ENCODE peak calls at places on chromosomes 1 and 21, in six cellular contexts. One of them, this sample, is unnamed.
A peak's percentile ranks its signal among the peaks of the same experiment; 100 is the strongest.

GRCh38 chr1:170494369-170494768 is 37.6 kb upstream of the GORAB start:
- DNase-seq in K562: no peak
- DNase-seq in A549: no peak
- DNase-seq in GM12878: no peak
- DNase-seq in endothelial cell of umbilical vein: peak; percentile 91
- DNase-seq in HepG2: no peak
- DNase-seq in this sample: peak; percentile 39

GRCh38 chr1:147504801-147505303 is 36.4 kb upstream of the BCL9 start:
- DNase-seq in endothelial cell of umbilical vein: no peak
- DNase-seq in HepG2: no peak
- DNase-seq in GM12878: no peak
- DNase-seq in K562: peak; percentile 35
- DNase-seq in A549: no peak
- DNase-seq in this sample: no peak

GRCh38 chr1:209723761-209724693 is 19.4 kb downstream of the HSD11B1 start:
- DNase-seq in GM12878: no peak
- DNase-seq in endothelial cell of umbilical vein: no peak
- DNase-seq in K562: no peak
- DNase-seq in HepG2: no peak
- DNase-seq in A549: no peak
- DNase-seq in this sample: no peak

GRCh38 chr1:41641941-41642527 is 157.6 kb upstream of the EDN2 start:
- DNase-seq in K562: no peak
- DNase-seq in A549: no peak
- DNase-seq in GM12878: no peak
- DNase-seq in HepG2: no peak
- DNase-seq in endothelial cell of umbilical vein: no peak
- DNase-seq in this sample: no peak

GRCh38 chr1:22444856-22445255 is 6.8 kb upstream of the ZBTB40 start:
- DNase-seq in K562: no peak
- DNase-seq in HepG2: no peak
- DNase-seq in endothelial cell of umbilical vein: no peak
- DNase-seq in GM12878: no peak
- DNase-seq in A549: no peak
- DNase-seq in this sample: no peak

GRCh38 chr1:183163311-183163710 is 22.8 kb upstream of the LAMC2 start:
- DNase-seq in GM12878: no peak
- DNase-seq in K562: no peak
- DNase-seq in endothelial cell of umbilical vein: peak; percentile 58
- DNase-seq in HepG2: no peak
- DNase-seq in A549: peak; percentile 68
- DNase-seq in this sample: no peak

GRCh38 chr1:100760511-100760910 is 41.0 kb downstream of the VCAM1 start:
- DNase-seq in K562: peak; percentile 51
- DNase-seq in A549: no peak
- DNase-seq in endothelial cell of umbilical vein: no peak
- DNase-seq in GM12878: no peak
- DNase-seq in HepG2: no peak
- DNase-seq in this sample: no peak

GRCh38 chr1:78497196-78497595 is 6.4 kb downstream of the PTGFR start:
- DNase-seq in K562: no peak
- DNase-seq in endothelial cell of umbilical vein: peak; percentile 35
- DNase-seq in GM12878: no peak
- DNase-seq in A549: no peak
- DNase-seq in HepG2: no peak
- DNase-seq in this sample: no peak

GRCh38 chr21:45542242-45542666 is at the start of gene SLC19A1:
- DNase-seq in endothelial cell of umbilical vein: peak; percentile 32
- DNase-seq in K562: peak; percentile 89
- DNase-seq in HepG2: no peak
- DNase-seq in A549: peak; percentile 77
- DNase-seq in GM12878: no peak
- DNase-seq in this sample: peak; percentile 77

GRCh38 chr1:6530504-6531160 is 23.7 kb downstream of the NOL9 start:
- DNase-seq in A549: no peak
- DNase-seq in K562: no peak
- DNase-seq in endothelial cell of umbilical vein: no peak
- DNase-seq in HepG2: no peak
- DNase-seq in GM12878: no peak
- DNase-seq in this sample: no peak

GRCh38 chr1:198939286-198939685 is 300.4 kb downstream of the PTPRC start:
- DNase-seq in HepG2: no peak
- DNase-seq in GM12878: no peak
- DNase-seq in endothelial cell of umbilical vein: no peak
- DNase-seq in A549: no peak
- DNase-seq in K562: no peak
- DNase-seq in this sample: no peak

GRCh38 chr1:27940297-27940696 is 5.5 kb downstream of the SMPDL3B start:
- DNase-seq in HepG2: peak; percentile 43
- DNase-seq in K562: peak; percentile 74
- DNase-seq in A549: peak; percentile 22
- DNase-seq in GM12878: no peak
- DNase-seq in endothelial cell of umbilical vein: peak; percentile 44
- DNase-seq in this sample: peak; percentile 78
- TF ChIP-seq MYC in HepG2: no peak
- TF ChIP-seq MYC in K562: no peak
- TF ChIP-seq MYC in A549: no peak
- TF ChIP-seq MYC in GM12878: no peak
- TF ChIP-seq MYC in endothelial cell of umbilical vein: no peak
- TF ChIP-seq MYC in this sample: no peak

GRCh38 chr1:56263908-56264307 is 315.5 kb downstream of the PLPP3 start:
- DNase-seq in A549: no peak
- DNase-seq in endothelial cell of umbilical vein: no peak
- DNase-seq in HepG2: no peak
- DNase-seq in K562: no peak
- DNase-seq in GM12878: no peak
- DNase-seq in this sample: no peak

GRCh38 chr1:56266355-56266754 is 313.0 kb downstream of the PLPP3 start:
- DNase-seq in A549: no peak
- DNase-seq in K562: no peak
- DNase-seq in GM12878: no peak
- DNase-seq in endothelial cell of umbilical vein: peak; percentile 14
- DNase-seq in HepG2: no peak
- DNase-seq in this sample: no peak

GRCh38 chr1:56268519-56268918 is 310.8 kb downstream of the PLPP3 start:
- DNase-seq in endothelial cell of umbilical vein: no peak
- DNase-seq in K562: no peak
- DNase-seq in A549: no peak
- DNase-seq in GM12878: no peak
- DNase-seq in HepG2: no peak
- DNase-seq in this sample: no peak

DNA sequence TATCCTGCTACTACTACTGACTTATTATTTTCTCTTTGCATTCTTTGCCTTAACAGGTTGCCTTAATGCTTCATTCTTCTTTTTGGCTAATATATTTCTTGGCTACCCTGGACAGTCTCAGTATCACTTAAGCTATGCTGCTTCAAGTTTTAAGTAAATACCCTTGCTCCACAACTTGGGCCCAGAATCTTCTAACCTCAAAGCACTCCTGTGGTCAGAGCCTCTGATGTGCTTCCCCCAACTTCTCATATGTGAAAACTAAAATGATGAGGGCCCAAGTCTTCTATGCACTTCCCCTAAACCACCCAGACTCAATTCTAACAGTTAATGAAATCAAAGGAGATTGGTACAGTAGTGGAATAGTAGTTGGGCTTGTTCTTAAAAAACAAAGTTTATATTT is 314.2 kb downstream of the PLPP3 start:
- DNase-seq in HepG2: no peak
- DNase-seq in endothelial cell of umbilical vein: no peak
- DNase-seq in A549: no peak
- DNase-seq in GM12878: no peak
- DNase-seq in K562: no peak
- DNase-seq in this sample: no peak
- H3K4me3 ChIP-seq in HepG2: no peak overlapping the region
- H3K4me3 ChIP-seq in endothelial cell of umbilical vein: no peak overlapping the region
- H3K4me3 ChIP-seq in A549: no peak overlapping the region
- H3K4me3 ChIP-seq in GM12878: no peak overlapping the region
- H3K4me3 ChIP-seq in K562: no peak overlapping the region
- H3K4me3 ChIP-seq in this sample: no peak overlapping the region

GRCh38 chr1:218347316-218347712 is 2.2 kb downstream of the TGFB2 start:
- DNase-seq in endothelial cell of umbilical vein: no peak
- DNase-seq in GM12878: no peak
- DNase-seq in A549: no peak
- DNase-seq in K562: no peak
- DNase-seq in HepG2: no peak
- DNase-seq in this sample: peak; percentile 8
- TF ChIP-seq CTCF in endothelial cell of umbilical vein: no peak
- TF ChIP-seq CTCF in GM12878: no peak
- TF ChIP-seq CTCF in A549: no peak
- TF ChIP-seq CTCF in K562: no peak
- TF ChIP-seq CTCF in HepG2: no peak
- TF ChIP-seq CTCF in this sample: no peak

DNA sequence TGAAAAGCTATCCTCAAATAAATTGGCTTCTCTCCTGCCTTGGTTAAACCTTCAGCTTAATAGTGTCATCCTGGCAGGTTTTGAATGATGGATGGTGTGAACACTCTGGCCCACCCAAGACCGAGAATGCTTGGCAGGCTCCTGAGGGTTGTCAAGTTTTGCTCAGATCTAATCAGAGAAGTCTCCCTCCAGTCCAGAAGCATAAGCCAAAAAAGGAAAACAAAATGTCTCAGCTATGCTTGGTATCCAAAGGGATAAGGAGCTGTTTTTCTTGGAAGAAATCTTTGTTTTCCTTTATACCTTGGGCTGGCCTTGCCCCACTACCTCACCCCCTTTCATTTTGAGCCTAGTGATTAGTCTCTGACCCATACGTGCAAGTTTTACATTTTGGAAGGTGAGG is 172.7 kb downstream of the CRB1 start:
- DNase-seq in A549: no peak
- DNase-seq in GM12878: no peak
- DNase-seq in HepG2: no peak
- DNase-seq in endothelial cell of umbilical vein: no peak
- DNase-seq in K562: no peak
- DNase-seq in this sample: no peak
- TF ChIP-seq MYC in A549: no peak
- TF ChIP-seq MYC in GM12878: no peak
- TF ChIP-seq MYC in HepG2: no peak
- TF ChIP-seq MYC in endothelial cell of umbilical vein: no peak
- TF ChIP-seq MYC in K562: no peak
- TF ChIP-seq MYC in this sample: no peak

DNA sequence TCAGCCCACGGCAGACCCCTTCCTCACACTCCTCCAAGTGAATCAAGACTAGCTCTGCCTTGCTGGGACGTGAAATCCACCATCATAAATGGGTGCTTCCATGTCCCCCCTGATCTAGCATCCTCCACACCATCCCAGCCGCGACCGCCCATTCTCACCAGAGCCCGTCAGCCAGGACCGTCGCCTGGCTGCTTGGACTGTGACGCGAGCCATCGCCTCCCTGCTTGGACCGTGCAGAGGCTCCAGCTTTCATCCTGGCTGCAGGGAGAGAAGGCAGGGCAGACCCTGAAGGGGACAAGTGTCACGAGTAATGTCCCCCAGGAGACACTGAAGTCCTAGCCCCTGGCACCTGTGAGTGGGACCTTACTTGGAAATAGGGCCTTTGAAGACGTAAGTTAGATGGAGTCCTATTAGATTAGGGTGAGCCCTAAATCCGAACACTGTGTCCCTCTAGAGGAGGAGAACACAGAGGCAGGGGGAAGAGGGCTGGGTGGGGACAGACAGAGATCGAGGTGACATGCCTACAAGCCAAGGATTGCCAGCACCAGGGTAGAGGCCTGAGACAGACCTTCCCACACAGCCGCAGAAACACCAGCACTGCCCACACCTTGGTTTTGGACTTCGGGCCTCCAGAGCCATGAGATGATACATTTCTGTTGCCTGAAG is 12.8 kb upstream of the PRKCZ start:
- DNase-seq in K562: no peak
- DNase-seq in HepG2: no peak
- DNase-seq in GM12878: no peak
- DNase-seq in endothelial cell of umbilical vein: no peak
- DNase-seq in A549: no peak
- DNase-seq in this sample: no peak
- H3K4me3 ChIP-seq in K562: no peak overlapping the region
- H3K4me3 ChIP-seq in HepG2: no peak overlapping the region
- H3K4me3 ChIP-seq in GM12878: no peak overlapping the region
- H3K4me3 ChIP-seq in endothelial cell of umbilical vein: no peak overlapping the region
- H3K4me3 ChIP-seq in A549: no peak overlapping the region
- H3K4me3 ChIP-seq in this sample: no peak overlapping the region

DNA sequence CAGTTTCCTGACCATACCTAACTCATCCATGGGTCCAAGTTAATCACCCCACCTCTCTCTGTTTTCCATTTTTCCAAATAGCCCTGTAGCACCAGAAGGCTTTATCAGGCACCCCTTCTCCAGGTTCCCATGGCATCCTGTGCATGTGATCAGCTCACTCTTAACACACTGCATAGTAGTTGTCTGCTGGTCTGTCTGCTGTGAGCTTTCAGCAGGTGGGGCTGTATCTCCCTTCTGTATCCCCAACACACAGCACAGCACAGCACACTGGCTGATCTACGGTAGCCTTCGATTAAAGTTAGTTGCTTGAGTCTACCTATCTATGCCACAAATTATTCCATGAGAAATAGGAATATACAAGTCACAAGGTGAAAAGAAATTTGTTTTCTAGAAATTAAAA is 54.3 kb upstream of the C1orf198 start:
- DNase-seq in HepG2: no peak
- DNase-seq in endothelial cell of umbilical vein: no peak
- DNase-seq in K562: peak; percentile 20
- DNase-seq in GM12878: no peak
- DNase-seq in A549: no peak
- DNase-seq in this sample: no peak
- TF ChIP-seq CTCF in HepG2: no peak
- TF ChIP-seq CTCF in endothelial cell of umbilical vein: no peak
- TF ChIP-seq CTCF in K562: peak; percentile 29
- TF ChIP-seq CTCF in GM12878: peak; percentile 18
- TF ChIP-seq CTCF in A549: no peak
- TF ChIP-seq CTCF in this sample: no peak

GRCh38 chr21:37370152-37371040 is 3.8 kb downstream of the DYRK1A start:
- DNase-seq in HepG2: no peak
- DNase-seq in endothelial cell of umbilical vein: peak; percentile 89
- DNase-seq in A549: no peak
- DNase-seq in GM12878: no peak
- DNase-seq in K562: peak; percentile 77
- DNase-seq in this sample: peak; percentile 80
- TF ChIP-seq MYC in HepG2: no peak
- TF ChIP-seq MYC in endothelial cell of umbilical vein: no peak
- TF ChIP-seq MYC in A549: no peak
- TF ChIP-seq MYC in GM12878: no peak
- TF ChIP-seq MYC in K562: no peak
- TF ChIP-seq MYC in this sample: no peak

DNA sequence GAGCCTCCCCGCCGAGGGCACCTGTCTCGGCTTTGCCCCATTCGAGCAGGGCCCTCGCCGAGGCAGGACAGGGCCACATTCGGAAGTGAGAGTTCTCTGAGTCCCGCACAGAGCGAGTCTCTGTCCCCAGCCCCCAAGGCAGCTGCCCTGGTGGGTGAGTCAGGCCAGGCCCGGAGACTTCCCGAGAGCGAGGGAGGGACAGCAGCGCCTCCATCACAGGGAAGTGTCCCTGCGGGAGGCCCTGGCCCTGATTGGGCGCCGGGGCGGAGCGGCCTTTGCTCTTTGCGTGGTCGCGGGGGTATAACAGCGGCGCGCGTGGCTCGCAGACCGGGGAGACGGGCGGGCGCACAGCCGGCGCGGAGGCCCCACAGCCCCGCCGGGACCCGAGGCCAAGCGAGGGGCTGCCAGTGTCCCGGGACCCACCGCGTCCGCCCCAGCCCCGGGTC is at the start of gene AIRE:
- DNase-seq in A549: no peak
- DNase-seq in K562: no peak
- DNase-seq in GM12878: no peak
- DNase-seq in endothelial cell of umbilical vein: no peak
- DNase-seq in HepG2: no peak
- DNase-seq in this sample: no peak
- H3K4me3 ChIP-seq in A549: no peak within 1 kb of the TSS
- H3K4me3 ChIP-seq in K562: no peak within 1 kb of the TSS
- H3K4me3 ChIP-seq in GM12878: no peak within 1 kb of the TSS
- H3K4me3 ChIP-seq in endothelial cell of umbilical vein: no peak within 1 kb of the TSS
- H3K4me3 ChIP-seq in HepG2: no peak within 1 kb of the TSS
- H3K4me3 ChIP-seq in this sample: no peak within 1 kb of the TSS